ENCODE peak calls at places on chromosomes 6 and 20, in six cellular contexts. R, A, Y, G, Q and K are unnamed samples. For H3K9me3, the result is how much of the 10 kb centered on the place peaks cover.

GRCh38 chr6:128117916-128118315 is 217.1 kb upstream of the THEMIS start:
- DNase-seq in R (no peak), A (no peak), Y (no peak), G (peak), Q (no peak), K (no peak)

GRCh38 chr6:56477241-56477640 is 165.4 kb downstream of the DST start:
- DNase-seq in R (no peak), A (no peak), Y (no peak), G (no peak), Q (no peak), K (no peak)

GRCh38 chr6:143059616-143060353 is 904 bp upstream of the AIG1 start:
- DNase-seq in R (peak), A (peak), Y (no peak), G (peak), Q (peak), K (no peak)

GRCh38 chr20:20452254-20452676 is 84.4 kb downstream of the INSM1 start:
- DNase-seq in R (peak), A (no peak), Y (peak), G (peak), Q (peak), K (no peak)

GRCh38 chr6:7469696-7470095 is 71.8 kb upstream of the DSP start:
- DNase-seq in R (no peak), A (no peak), Y (no peak), G (peak), Q (no peak), K (no peak)

GRCh38 chr6:1890071-1890470 is 280.4 kb downstream of the FOXC1 start:
- DNase-seq in R (no peak), A (no peak), Y (no peak), G (no peak), Q (peak), K (no peak)

GRCh38 chr6:33974471-33974870 is 170.7 kb upstream of the MLN start:
- DNase-seq in R (no peak), A (peak), Y (no peak), G (no peak), Q (no peak), K (no peak)

GRCh38 chr20:32578840-32579239 is 6.3 kb downstream of the NOL4L start:
- DNase-seq in R (no peak), A (no peak), Y (no peak), G (no peak), Q (no peak), K (no peak)

GRCh38 chr6:139448094-139448649 is 73.7 kb upstream of the CITED2 start:
- DNase-seq in R (no peak), A (no peak), Y (no peak), G (no peak), Q (peak), K (no peak)

DNA sequence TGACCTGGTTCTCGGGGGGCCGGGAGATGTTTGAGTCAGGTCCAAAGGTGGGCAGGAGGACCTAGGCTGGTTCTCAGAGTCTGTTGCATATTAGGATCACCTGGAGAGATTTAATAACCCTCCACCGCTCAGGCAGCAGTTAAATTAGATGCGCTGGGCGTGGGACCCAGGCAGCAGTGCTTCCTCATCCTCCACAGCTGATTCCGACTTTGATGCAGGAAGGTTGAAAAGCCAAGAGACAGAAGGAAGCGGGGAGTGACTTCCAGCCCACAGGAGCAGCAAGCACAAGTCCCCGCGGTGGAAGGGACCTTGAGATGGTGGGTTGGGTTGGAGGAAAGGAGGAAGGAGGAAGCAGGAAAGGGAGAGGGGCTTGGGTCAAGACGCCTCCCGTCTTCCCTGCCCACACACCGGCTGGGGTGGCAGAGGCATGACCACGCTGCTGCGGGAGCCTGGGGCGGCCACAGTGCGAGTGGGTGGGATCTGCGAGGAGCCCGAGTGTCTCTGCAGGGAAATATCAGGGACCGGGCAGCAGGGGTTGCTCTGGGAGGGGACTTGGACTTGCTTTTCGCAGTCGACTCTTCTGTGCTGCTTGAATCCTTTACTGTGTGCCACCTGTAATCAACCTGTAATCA is 146.0 kb downstream of the PHACTR3 start:
- DNase-seq in R (no peak), A (no peak), Y (no peak), G (no peak), Q (no peak), K (no peak)
- H3K9me3 ChIP-seq in R (under half), A (under half), Y (under half), G (under half), Q (under half), K (under half)

GRCh38 chr20:56211051-56211450 is 37.5 kb upstream of the MC3R start:
- DNase-seq in R (no peak), A (no peak), Y (no peak), G (no peak), Q (no peak), K (no peak)
- H3K9me3 ChIP-seq in R (under half), A (under half), Y (under half), G (under half), Q (under half), K (under half)

GRCh38 chr20:59631751-59632380 is 27.5 kb downstream of the PHACTR3 start:
- DNase-seq in R (no peak), A (no peak), Y (no peak), G (no peak), Q (no peak), K (peak)

GRCh38 chr20:59627298-59627697 is 23.0 kb downstream of the PHACTR3 start:
- DNase-seq in R (no peak), A (no peak), Y (no peak), G (no peak), Q (no peak), K (no peak)

GRCh38 chr20:59628171-59628570 is 23.8 kb downstream of the PHACTR3 start:
- DNase-seq in R (no peak), A (no peak), Y (no peak), G (no peak), Q (no peak), K (peak)

GRCh38 chr20:59630526-59630925 is 26.2 kb downstream of the PHACTR3 start:
- DNase-seq in R (no peak), A (no peak), Y (no peak), G (no peak), Q (no peak), K (peak)

GRCh38 chr20:59629141-59630045 is 25.1 kb downstream of the PHACTR3 start:
- DNase-seq in R (no peak), A (no peak), Y (no peak), G (no peak), Q (no peak), K (peak)
- H3K9me3 ChIP-seq in R (under half), A (under half), Y (under half), G (under half), Q (under half), K (under half)

GRCh38 chr20:56204206-56204605 is 44.3 kb upstream of the MC3R start:
- DNase-seq in R (no peak), A (no peak), Y (no peak), G (no peak), Q (no peak), K (no peak)
- H3K9me3 ChIP-seq in R (under half), A (under half), Y (under half), G (under half), Q (under half), K (under half)

GRCh38 chr6:118578617-118579016 is 30.5 kb downstream of the PLN start:
- DNase-seq in R (no peak), A (no peak), Y (no peak), G (no peak), Q (peak), K (no peak)
- H3K9me3 ChIP-seq in R (half or more), A (under half), Y (under half), G (under half), Q (under half), K (under half)

DNA sequence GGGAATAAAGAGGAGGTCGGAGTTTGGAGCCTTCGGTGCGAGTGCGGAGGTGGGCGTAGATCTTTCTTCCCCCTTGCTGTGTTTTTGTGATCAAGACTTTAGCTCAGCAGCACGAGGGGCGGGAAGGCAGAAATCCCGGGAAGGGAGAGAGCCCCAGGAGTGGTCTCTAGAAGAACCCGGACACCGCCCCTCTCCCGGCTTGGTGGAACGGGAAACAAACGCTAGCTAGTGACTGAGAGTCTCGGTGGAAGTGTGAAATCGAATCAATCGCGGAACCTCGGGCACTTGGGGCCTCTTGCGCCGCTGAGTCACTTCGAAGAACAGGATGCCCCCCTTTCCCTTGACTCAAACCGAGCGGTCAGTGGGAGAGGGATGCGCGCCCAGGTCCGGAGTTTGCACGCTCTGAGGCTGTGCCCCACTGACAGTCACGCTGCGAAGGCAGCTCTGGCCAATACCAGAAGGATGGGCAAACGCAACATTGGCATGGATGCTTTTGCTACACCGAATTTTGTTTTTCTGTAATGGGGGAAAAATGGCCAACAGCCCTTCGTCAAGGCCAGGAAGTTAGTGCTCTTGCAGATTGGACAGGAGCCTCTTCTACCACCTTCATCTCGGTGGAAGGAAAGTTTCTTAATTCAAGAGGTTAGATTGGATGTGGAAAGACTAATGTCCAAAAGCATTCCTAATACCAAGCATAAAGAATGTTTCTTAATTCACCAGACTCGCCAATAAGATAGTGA is 1.6 kb upstream of the OLIG3 start:
- DNase-seq in R (no peak), A (no peak), Y (no peak), G (no peak), Q (no peak), K (no peak)
- H3K9me3 ChIP-seq in R (under half), A (under half), Y (under half), G (under half), Q (under half), K (under half)

DNA sequence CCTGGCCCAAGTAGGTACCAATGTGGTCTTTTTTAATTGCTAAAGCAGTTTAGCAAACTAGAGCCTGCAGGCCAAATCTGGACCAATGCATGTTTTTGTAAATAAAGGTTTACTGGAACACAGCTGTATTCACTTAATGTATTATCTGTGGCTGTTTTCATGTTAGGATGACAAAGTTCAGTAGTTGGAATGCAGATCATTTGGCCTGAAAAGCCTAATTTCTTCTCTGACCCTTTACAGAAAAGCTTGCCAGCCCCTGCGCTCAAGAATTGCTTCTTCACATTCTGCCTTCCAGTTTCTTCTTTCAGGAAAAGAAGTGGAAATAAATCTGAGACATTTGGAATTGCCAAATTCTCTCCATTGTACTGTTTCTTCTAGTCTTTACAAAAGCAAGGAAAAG is 90.0 kb upstream of the MC3R start:
- DNase-seq in R (no peak), A (no peak), Y (no peak), G (no peak), Q (no peak), K (no peak)
- H3K9me3 ChIP-seq in R (under half), A (under half), Y (under half), G (under half), Q (under half), K (under half)

DNA sequence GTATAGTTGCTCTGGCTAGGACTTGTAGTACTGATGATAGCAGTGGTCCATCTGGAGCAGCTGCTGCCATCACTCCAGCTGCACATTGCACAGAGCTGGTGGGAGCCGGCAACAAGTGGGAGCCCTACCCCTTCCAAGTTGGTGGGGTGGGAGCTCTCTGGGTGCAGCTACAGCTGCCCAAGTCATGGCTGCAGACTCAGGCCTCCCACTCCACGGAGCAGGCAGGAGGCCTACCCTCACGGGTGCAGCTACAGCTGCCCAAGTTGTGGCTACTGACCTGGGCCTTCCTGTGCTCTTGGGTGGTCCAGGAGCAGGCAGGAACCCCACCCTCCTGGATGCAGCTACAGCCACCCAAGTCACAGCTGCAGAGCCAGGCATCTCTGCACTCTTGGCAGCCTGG is 32.1 kb upstream of the ASIP start:
- DNase-seq in R (no peak), A (no peak), Y (no peak), G (no peak), Q (no peak), K (no peak)
- H3K9me3 ChIP-seq in R (under half), A (under half), Y (under half), G (under half), Q (under half), K (under half)

DNA sequence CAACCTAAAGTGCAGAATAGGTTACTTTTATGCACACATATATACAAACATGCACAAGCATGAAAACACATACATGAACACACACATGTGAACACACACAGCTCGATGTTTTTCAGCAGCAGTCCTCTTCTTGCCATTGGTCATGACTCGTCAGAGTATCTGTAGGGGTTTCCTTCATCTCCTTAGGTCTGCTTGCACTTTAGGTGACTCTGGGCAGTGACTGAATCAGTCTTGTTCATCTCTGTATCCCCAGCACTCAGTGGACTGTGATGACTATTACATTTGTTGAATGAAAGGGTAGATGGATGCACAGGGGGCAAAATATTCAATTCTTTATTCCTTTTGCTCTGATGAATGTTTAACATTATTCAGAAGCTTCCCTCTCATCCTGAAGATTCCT is 26.8 kb downstream of the CBLN4 start:
- DNase-seq in R (no peak), A (no peak), Y (no peak), G (no peak), Q (no peak), K (no peak)
- H3K9me3 ChIP-seq in R (under half), A (under half), Y (under half), G (under half), Q (under half), K (under half)